ENCODE peak calls at places on chromosomes 12 and 14, in eight cellular contexts. S is RWPE1, H is testis, J is RWPE2, Z is psoas muscle, F is GM12864, N is tibial artery, T is A549. E is an unnamed sample.

GRCh38 chr12:2641209-2641608 is 153.6 kb upstream of the FKBP4 start:
- DNase-seq in S (no peak), H (no peak), J (peak), Z (no peak), F (no peak), N (peak), T (peak), E (peak)

GRCh38 chr12:110717037-110717436 is 25.7 kb downstream of the PPP1CC start:
- DNase-seq in S (no peak), H (no peak), J (no peak), Z (no peak), F (no peak), N (no peak), T (no peak), E (no peak)

GRCh38 chr14:100393906-100394732 is 71.0 kb downstream of the SLC25A47 start:
- DNase-seq in S (no peak), H (no peak), J (no peak), Z (no peak), F (no peak), N (no peak), T (no peak), E (no peak)

GRCh38 chr14:73909681-73910080 is 23.0 kb downstream of the ZNF410 start:
- DNase-seq in S (no peak), H (no peak), J (no peak), Z (no peak), F (no peak), N (no peak), T (no peak), E (no peak)

GRCh38 chr12:53231859-53232640 is at the start of gene RARG:
- DNase-seq in S (peak), H (no peak), J (no peak), Z (peak), F (no peak), N (peak), T (peak), E (peak)

GRCh38 chr12:69553626-69554248 is 31.5 kb upstream of the CCT2 start:
- DNase-seq in S (peak), H (peak), J (no peak), Z (no peak), F (no peak), N (no peak), T (no peak), E (peak)

GRCh38 chr14:22829661-22830328 is at the start of gene MRPL52:
- DNase-seq in S (peak), H (peak), J (peak), Z (peak), F (peak), N (peak), T (peak), E (peak)

GRCh38 chr14:77503138-77503537 is 4.5 kb upstream of the ISM2 start:
- DNase-seq in S (no peak), H (no peak), J (no peak), Z (no peak), F (no peak), N (no peak), T (no peak), E (no peak)

GRCh38 chr14:103199141-103199540 is 75.9 kb downstream of the TNFAIP2 start:
- DNase-seq in S (no peak), H (no peak), J (no peak), Z (peak), F (no peak), N (no peak), T (no peak), E (no peak)

GRCh38 chr14:64725360-64725815 is 21.2 kb downstream of the PLEKHG3 start:
- DNase-seq in S (no peak), H (no peak), J (peak), Z (no peak), F (no peak), N (peak), T (no peak), E (no peak)

GRCh38 chr14:100031506-100032281 is 33.5 kb upstream of the EVL start:
- DNase-seq in S (peak), H (no peak), J (peak), Z (peak), F (no peak), N (peak), T (peak), E (peak)

GRCh38 chr12:38921025-38921677 is 15.8 kb upstream of the CPNE8 start:
- DNase-seq in S (peak), H (peak), J (no peak), Z (no peak), F (no peak), N (no peak), T (peak), E (peak)

GRCh38 chr12:95815635-95816212 is 25.2 kb upstream of the NTN4 start:
- DNase-seq in S (peak), H (no peak), J (no peak), Z (no peak), F (no peak), N (no peak), T (peak), E (no peak)

GRCh38 chr12:111248981-111249380 is 119.9 kb downstream of the PHETA1 start:
- DNase-seq in S (peak), H (no peak), J (peak), Z (no peak), F (no peak), N (no peak), T (peak), E (no peak)

GRCh38 chr12:110176745-110177144 is 52.6 kb downstream of the IFT81 start:
- DNase-seq in S (no peak), H (no peak), J (no peak), Z (no peak), F (no peak), N (no peak), T (no peak), E (no peak)

GRCh38 chr12:93609281-93610192 is 37.1 kb downstream of the SOCS2 start:
- DNase-seq in S (no peak), H (no peak), J (no peak), Z (no peak), F (no peak), N (no peak), T (no peak), E (no peak)

GRCh38 chr12:95788637-95789036 is 1.9 kb downstream of the NTN4 start:
- DNase-seq in S (no peak), H (no peak), J (no peak), Z (no peak), F (no peak), N (no peak), T (no peak), E (no peak)

GRCh38 chr14:79419571-79420327 is 791.6 kb downstream of the DIO2 start:
- DNase-seq in S (no peak), H (no peak), J (no peak), Z (no peak), F (no peak), N (no peak), T (no peak), E (no peak)

GRCh38 chr12:1918081-1918874 is at the start of gene CACNA2D4:
- DNase-seq in S (no peak), H (peak), J (no peak), Z (no peak), F (no peak), N (peak), T (no peak), E (no peak)

GRCh38 chr12:20436367-20436766 is 68.0 kb downstream of the PDE3A start:
- DNase-seq in S (no peak), H (no peak), J (no peak), Z (no peak), F (no peak), N (no peak), T (no peak), E (no peak)

GRCh38 chr14:96816281-96816680 is 19.1 kb downstream of the VRK1 start:
- DNase-seq in S (no peak), H (no peak), J (no peak), Z (no peak), F (no peak), N (no peak), T (no peak), E (no peak)

GRCh38 chr12:77575376-77575775 is 255.3 kb upstream of the NAV3 start:
- DNase-seq in S (no peak), H (no peak), J (no peak), Z (no peak), F (no peak), N (no peak), T (no peak), E (no peak)

GRCh38 chr12:32002848-32003493 is 43.8 kb downstream of the RESF1 start:
- DNase-seq in S (no peak), H (no peak), J (no peak), Z (no peak), F (no peak), N (no peak), T (no peak), E (no peak)

GRCh38 chr12:53696285-53696654 is 20.4 kb upstream of the ATP5MC2 start:
- DNase-seq in S (peak), H (peak), J (peak), Z (no peak), F (peak), N (no peak), T (peak), E (peak)

GRCh38 chr14:24439830-24440605 is 2.6 kb downstream of the SDR39U1 start:
- DNase-seq in S (no peak), H (no peak), J (no peak), Z (no peak), F (no peak), N (no peak), T (no peak), E (no peak)

GRCh38 chr14:95561001-95561412 is 26.2 kb downstream of the GLRX5 start:
- DNase-seq in S (peak), H (peak), J (peak), Z (peak), F (peak), N (peak), T (peak), E (peak)

GRCh38 chr12:117679776-117680175 is 289.0 kb downstream of the KSR2 start:
- DNase-seq in S (no peak), H (no peak), J (no peak), Z (no peak), F (no peak), N (no peak), T (no peak), E (no peak)

GRCh38 chr12:131260970-131261369 is 307.3 kb downstream of the ADGRD1 start:
- DNase-seq in S (no peak), H (no peak), J (no peak), Z (no peak), F (no peak), N (no peak), T (no peak), E (no peak)

GRCh38 chr12:120630139-120630895 is 10.1 kb upstream of the CABP1 start:
- DNase-seq in S (no peak), H (no peak), J (no peak), Z (no peak), F (no peak), N (no peak), T (no peak), E (no peak)

GRCh38 chr12:120631097-120631496 is 9.3 kb upstream of the CABP1 start:
- DNase-seq in S (no peak), H (no peak), J (no peak), Z (no peak), F (no peak), N (no peak), T (no peak), E (no peak)

GRCh38 chr12:120625557-120626419 is 14.6 kb upstream of the CABP1 start:
- DNase-seq in S (peak), H (peak), J (no peak), Z (no peak), F (no peak), N (no peak), T (peak), E (no peak)

GRCh38 chr12:120628919-120629318 is 11.5 kb upstream of the CABP1 start:
- DNase-seq in S (no peak), H (peak), J (no peak), Z (no peak), F (no peak), N (no peak), T (peak), E (no peak)
- TF ChIP-seq CTCF in S (no peak), H (no peak), J (no peak), Z (no peak), F (no peak), N (no peak), T (no peak), E (no peak)

DNA sequence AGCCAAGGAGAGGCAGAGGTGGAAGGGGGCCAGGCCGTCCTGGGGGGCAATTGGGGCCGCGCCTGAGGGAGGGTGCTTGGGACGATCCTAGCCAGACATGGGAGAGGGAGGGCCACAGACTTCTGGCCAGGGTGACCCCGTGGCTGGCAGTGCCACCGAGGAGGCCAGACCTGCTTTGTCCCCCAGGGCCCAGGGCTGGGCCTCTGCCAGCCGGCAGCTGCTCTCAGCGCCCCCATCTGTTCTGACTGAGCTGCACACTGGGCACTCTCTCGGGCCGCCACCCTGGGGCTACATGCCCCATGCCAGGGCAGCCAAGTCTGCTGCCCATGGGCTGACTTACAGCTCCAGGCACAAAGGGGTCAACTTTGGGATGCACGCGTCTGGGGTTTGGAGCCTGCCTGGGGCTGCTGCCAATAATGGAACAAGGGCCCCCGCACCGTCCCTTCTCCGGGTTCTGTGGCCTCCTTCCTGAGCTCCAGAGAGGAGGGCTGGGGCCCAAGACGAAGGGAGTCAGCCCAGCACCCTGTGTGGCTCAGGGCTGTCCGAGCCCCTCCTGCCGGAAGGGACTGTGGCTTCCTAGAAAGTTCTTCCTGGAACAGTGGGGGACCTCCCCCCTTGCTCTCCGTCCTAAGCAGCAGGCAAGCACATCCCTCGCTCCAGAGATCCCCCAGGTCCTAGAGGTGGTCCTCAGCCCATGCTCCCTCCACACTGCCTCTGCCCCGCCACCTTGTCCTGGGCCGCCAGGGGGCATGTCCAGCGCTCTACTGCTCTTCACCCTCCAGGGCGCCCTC is 1.1 kb downstream of the ADSS1 start:
- DNase-seq in S (no peak), H (peak), J (no peak), Z (peak), F (no peak), N (peak), T (peak), E (peak)
- TF ChIP-seq CTCF in S (peak), H (no peak), J (peak), Z (peak), F (peak), N (peak), T (peak), E (peak)

GRCh38 chr12:44500423-44500822 is 375.7 kb downstream of the NELL2 start:
- DNase-seq in S (no peak), H (no peak), J (no peak), Z (no peak), F (no peak), N (no peak), T (no peak), E (no peak)

GRCh38 chr12:44502681-44503080 is 373.4 kb downstream of the NELL2 start:
- DNase-seq in S (no peak), H (no peak), J (no peak), Z (no peak), F (no peak), N (no peak), T (no peak), E (no peak)

DNA sequence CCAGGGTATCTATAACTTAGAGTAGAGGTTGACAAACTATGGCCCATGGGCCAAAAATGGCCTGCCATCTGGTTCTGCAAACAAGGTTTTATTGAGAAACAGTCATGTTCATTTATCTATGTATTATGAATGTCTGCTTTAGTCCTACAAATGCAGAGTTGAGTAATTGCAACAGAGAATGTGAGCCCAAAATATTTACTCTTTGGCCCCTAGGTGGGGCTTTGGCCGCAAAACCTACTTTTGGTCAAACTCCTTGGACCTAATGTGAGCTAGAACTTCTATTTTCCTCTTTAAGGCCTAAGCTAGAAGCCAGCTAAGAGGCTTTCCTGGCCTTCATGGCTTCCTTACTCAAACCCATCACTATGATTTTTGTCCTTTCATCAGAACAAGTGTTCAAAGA is 379.1 kb downstream of the NELL2 start:
- DNase-seq in S (no peak), H (no peak), J (no peak), Z (no peak), F (no peak), N (no peak), T (no peak), E (no peak)
- TF ChIP-seq CTCF in S (no peak), H (no peak), J (peak), Z (no peak), F (peak), N (no peak), T (no peak), E (no peak)

DNA sequence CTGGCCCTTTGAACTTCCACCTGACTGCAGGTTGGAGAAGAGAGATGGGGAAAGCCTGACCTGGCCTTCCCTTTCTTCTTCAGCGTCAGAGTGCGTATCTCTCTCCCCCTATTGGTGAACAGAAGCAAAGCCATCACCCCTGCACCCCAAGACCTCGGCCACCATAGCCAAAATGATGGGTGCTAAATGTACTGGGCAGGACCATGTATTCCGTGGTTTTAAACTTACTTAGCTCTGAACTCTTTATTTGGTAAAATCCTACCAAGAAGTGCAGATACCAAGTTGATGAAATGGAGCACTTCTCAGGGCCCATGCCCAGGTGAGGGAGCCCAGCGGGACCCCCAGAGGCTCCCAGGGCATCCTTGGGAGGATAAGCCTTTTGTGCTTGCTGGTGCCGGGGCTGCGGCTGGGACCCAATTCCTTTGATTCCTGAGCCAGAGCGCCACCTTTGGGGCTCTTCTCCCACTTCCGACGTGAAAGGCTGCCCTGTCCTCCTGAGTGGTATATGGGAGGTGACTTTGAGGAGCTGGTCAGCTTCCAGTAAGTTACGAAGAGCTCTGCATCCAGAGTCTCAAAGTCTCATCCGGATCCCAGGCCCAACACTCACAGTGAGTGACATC is 9.4 kb downstream of the CCND2 start:
- DNase-seq in S (no peak), H (no peak), J (no peak), Z (no peak), F (no peak), N (no peak), T (no peak), E (no peak)
- TF ChIP-seq CTCF in S (no peak), H (no peak), J (peak), Z (no peak), F (peak), N (no peak), T (no peak), E (no peak)

GRCh38 chr12:124389537-124390441 is 94.9 kb downstream of the RFLNA start:
- DNase-seq in S (no peak), H (no peak), J (no peak), Z (no peak), F (no peak), N (no peak), T (no peak), E (no peak)

GRCh38 chr12:124390442-124391116 is 95.7 kb downstream of the RFLNA start:
- DNase-seq in S (peak), H (no peak), J (no peak), Z (peak), F (peak), N (peak), T (peak), E (peak)

GRCh38 chr12:124387510-124387855 is 92.6 kb downstream of the RFLNA start:
- DNase-seq in S (no peak), H (no peak), J (no peak), Z (peak), F (no peak), N (peak), T (no peak), E (no peak)

GRCh38 chr12:124388038-124388676 is 93.3 kb downstream of the RFLNA start:
- DNase-seq in S (no peak), H (no peak), J (no peak), Z (no peak), F (no peak), N (no peak), T (no peak), E (no peak)

DNA sequence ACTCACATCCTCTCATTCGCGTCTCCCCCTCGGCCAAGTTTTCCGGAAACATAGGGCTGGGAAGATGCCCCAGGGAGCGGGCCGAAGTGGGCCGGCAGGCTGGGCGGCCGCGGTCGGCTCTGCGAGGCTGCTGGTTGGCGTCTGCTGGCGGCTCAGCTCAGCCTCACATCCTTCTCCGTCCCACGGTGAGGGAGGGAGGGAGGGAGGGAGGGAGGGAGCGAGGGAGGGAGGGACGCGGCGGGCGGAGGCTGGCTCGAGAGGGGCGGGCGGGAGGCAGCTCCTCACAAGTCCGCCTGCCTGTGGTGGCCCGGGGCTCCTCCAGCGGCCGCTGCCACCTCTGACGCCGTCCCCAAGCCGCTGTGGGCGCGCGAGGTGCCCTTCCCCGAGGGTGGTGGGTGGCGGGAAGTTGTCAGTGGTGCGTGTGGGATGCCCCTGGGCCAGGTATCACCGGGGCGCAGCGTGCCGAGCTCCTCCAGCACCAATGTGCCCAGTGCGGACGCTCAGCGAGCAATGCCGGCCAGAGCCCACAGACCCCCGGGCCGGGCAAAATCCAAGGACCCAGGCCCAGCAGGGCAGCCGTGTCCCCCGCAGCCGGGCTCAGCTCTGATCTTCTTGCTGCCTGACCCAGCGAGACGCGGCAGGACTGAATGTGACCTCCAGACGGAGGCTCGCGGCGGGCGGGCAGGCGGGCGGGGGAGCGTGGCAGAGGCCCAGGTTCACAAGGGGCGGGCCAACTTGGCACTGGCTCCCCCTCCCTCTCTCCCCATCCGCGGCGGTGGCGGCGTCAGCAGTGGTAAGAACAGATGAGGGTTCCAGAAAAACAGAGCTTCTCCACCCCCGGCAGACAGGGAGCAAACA is 94.0 kb downstream of the RFLNA start:
- DNase-seq in S (peak), H (peak), J (no peak), Z (peak), F (no peak), N (peak), T (peak), E (no peak)
- TF ChIP-seq CTCF in S (no peak), H (no peak), J (no peak), Z (no peak), F (no peak), N (peak), T (no peak), E (no peak)